ENCODE peak calls at places on chromosome 15, in four cellular contexts. G is Kasumi-1; O is activated T-cell treated with anti-CD3 and anti-CD28 coated beads, Interleukin-2, amount 50 U/mL, for 4 hours; N is stimulated activated CD4-positive, alpha-beta T cell treated with anti-CD3 and anti-CD28 coated beads, Interleukin-2, amount 100 ng/mL, for 24 hours. Y is an unnamed sample.
A peak's percentile ranks its signal among the peaks of the same experiment; 100 is the strongest.

GRCh38 chr15:55846108-55846707 is 103.3 kb upstream of the PRTG start:
- DNase-seq in N (peak; percentile 47), O (peak; percentile 6), G (peak; percentile 81), Y (no peak)

GRCh38 chr15:68433551-68433950 is 1.6 kb upstream of the ITGA11 start:
- DNase-seq in O (no peak), G (no peak), N (peak; percentile 3), Y (no peak)

GRCh38 chr15:99925661-99926461 is 192.6 kb upstream of the LYSMD4 start:
- DNase-seq in O (peak; percentile 76), G (peak; percentile 8), N (peak; percentile 66), Y (peak; percentile 69)

GRCh38 chr15:52224211-52224610 is 33.0 kb upstream of the GNB5 start:
- DNase-seq in G (no peak), O (no peak), N (no peak), Y (no peak)

GRCh38 chr15:70197318-70197944 is 99.7 kb upstream of the TLE3 start:
- DNase-seq in N (no peak), O (no peak), G (no peak), Y (no peak)

GRCh38 chr15:86256628-86257027 is 177.0 kb downstream of the AGBL1 start:
- DNase-seq in O (no peak), G (no peak), N (no peak), Y (no peak)

GRCh38 chr15:34815836-34816235 is 20.5 kb upstream of the ACTC1 start:
- DNase-seq in O (no peak), G (no peak), N (no peak), Y (no peak)

GRCh38 chr15:28903555-28903954 is 17.8 kb downstream of the APBA2 start:
- DNase-seq in G (no peak), O (no peak), N (no peak), Y (no peak)

GRCh38 chr15:72086010-72086697 is 31.8 kb downstream of the MYO9A start:
- DNase-seq in O (no peak), N (no peak), G (no peak), Y (no peak)

GRCh38 chr15:75200765-75201608 is 695 bp upstream of the C15orf39 start:
- DNase-seq in N (peak; percentile 55), G (peak; percentile 48), O (peak; percentile 58), Y (peak; percentile 30)

GRCh38 chr15:98154863-98155262 is 194.4 kb downstream of the ARRDC4 start:
- DNase-seq in N (no peak), G (no peak), O (no peak), Y (no peak)

GRCh38 chr15:101358895-101359294 is 63.8 kb upstream of the SNRPA1 start:
- DNase-seq in O (no peak), N (no peak), G (no peak), Y (no peak)

GRCh38 chr15:70030851-70031645 is 66.7 kb downstream of the TLE3 start:
- DNase-seq in N (no peak), O (no peak), G (no peak), Y (no peak)

GRCh38 chr15:58313810-58314592 is 117.8 kb upstream of the LIPC start:
- DNase-seq in O (no peak), G (no peak), N (no peak), Y (no peak)

GRCh38 chr15:63514533-63514943 is 10.1 kb downstream of the USP3 start:
- DNase-seq in O (no peak), G (peak; percentile 80), N (no peak), Y (no peak)

GRCh38 chr15:34693053-34693744 is 61.6 kb downstream of the GJD2 start:
- DNase-seq in O (no peak), N (no peak), G (no peak), Y (no peak)

GRCh38 chr15:93051236-93052089 is 37.5 kb downstream of the RGMA start:
- DNase-seq in O (no peak), N (no peak), G (no peak), Y (no peak)

GRCh38 chr15:29871401-29871800 is 49.1 kb upstream of the TJP1 start:
- DNase-seq in O (no peak), N (no peak), G (no peak), Y (no peak)

GRCh38 chr15:89809093-89809786 is 5.4 kb downstream of the ANPEP start:
- DNase-seq in G (no peak), N (no peak), O (no peak), Y (no peak)

GRCh38 chr15:100332721-100333120 is 9.1 kb downstream of the ADAMTS17 start:
- DNase-seq in G (no peak), N (no peak), O (no peak), Y (no peak)

GRCh38 chr15:85706779-85707518 is 87.8 kb downstream of the KLHL25 start:
- DNase-seq in G (peak; percentile 45), O (peak; percentile 36), N (peak; percentile 49), Y (peak; percentile 26)

GRCh38 chr15:68442041-68442440 is 10.1 kb upstream of the ITGA11 start:
- DNase-seq in O (no peak), G (no peak), N (no peak), Y (no peak)

GRCh38 chr15:44102675-44103254 is 92.3 kb downstream of the FRMD5 start:
- DNase-seq in N (no peak), G (no peak), O (no peak), Y (no peak)

GRCh38 chr15:90184786-90185704 is 16.1 kb upstream of the SEMA4B start:
- DNase-seq in G (peak; percentile 42), N (peak; percentile 56), O (peak; percentile 36), Y (peak; percentile 37)

GRCh38 chr15:29268706-29269484 is 727 bp downstream of the NSMCE3 start:
- DNase-seq in N (peak; percentile 51), G (peak; percentile 52), O (peak; percentile 31), Y (peak; percentile 34)

GRCh38 chr15:73991726-73992593 is at the start of gene STOML1:
- DNase-seq in G (peak; percentile 85), N (peak; percentile 98), O (peak; percentile 90), Y (peak; percentile 91)

GRCh38 chr15:61556037-61556648 is 327.0 kb upstream of the RORA start:
- DNase-seq in G (no peak), N (no peak), O (no peak), Y (no peak)